ENCODE peak calls at places on chromosomes 12 and 14, in nine cellular contexts. A is dorsolateral prefrontal cortex, H is prostate gland, K is foreskin fibroblast, N is fibroblast of lung, I is bronchial epithelial cell, C is IMR-90, Z is pancreas, V is epithelial cell of esophagus. E is an unnamed sample.

GRCh38 chr14:94113490-94113889 is 3.0 kb downstream of the IFI27 start:
- DNase-seq in A (no peak), H (no peak), K (peak; percentile 35), N (peak; percentile 66), I (peak; percentile 28), C (peak; percentile 22), Z (peak; percentile 49), V (peak; percentile 44), E (no peak)

GRCh38 chr14:93137864-93138263 is 22.1 kb upstream of the ITPK1 start:
- DNase-seq in A (no peak), H (peak; percentile 46), K (no peak), N (no peak), I (no peak), C (peak; percentile 12), Z (peak; percentile 87), V (peak; percentile 45), E (no peak)

GRCh38 chr14:90388437-90388836 is 8.4 kb upstream of the CALM1 start:
- DNase-seq in A (no peak), H (no peak), K (peak; percentile 87), N (peak; percentile 86), I (peak; percentile 87), C (peak; percentile 90), Z (peak; percentile 53), V (peak; percentile 90), E (no peak)

GRCh38 chr12:3326850-3327780 is 163.9 kb upstream of the PRMT8 start:
- DNase-seq in A (no peak), H (no peak), K (no peak), N (no peak), I (no peak), C (no peak), Z (no peak), V (no peak), E (no peak)

GRCh38 chr12:116971222-116971621 is 60.5 kb downstream of the FBXW8 start:
- DNase-seq in A (no peak), H (no peak), K (no peak), N (no peak), I (no peak), C (no peak), Z (no peak), V (no peak), E (no peak)

GRCh38 chr12:11228268-11228879 is 41.1 kb downstream of the PRB3 start:
- DNase-seq in A (no peak), H (peak; percentile 12), K (peak; percentile 31), N (peak; percentile 10), I (peak; percentile 61), C (peak; percentile 30), Z (peak; percentile 24), V (peak; percentile 72), E (peak; percentile 9)

GRCh38 chr12:91859347-91859746 is 286.3 kb downstream of the BTG1 start:
- DNase-seq in A (no peak), H (no peak), K (no peak), N (no peak), I (no peak), C (no peak), Z (no peak), V (no peak), E (no peak)

GRCh38 chr12:130649646-130650045 is 66.5 kb downstream of the RIMBP2 start:
- DNase-seq in A (no peak), H (no peak), K (no peak), N (no peak), I (no peak), C (no peak), Z (no peak), V (no peak), E (no peak)

GRCh38 chr12:113369391-113369790 is 11.0 kb downstream of the PLBD2 start:
- DNase-seq in A (no peak), H (no peak), K (no peak), N (no peak), I (no peak), C (no peak), Z (no peak), V (no peak), E (no peak)

GRCh38 chr12:49358548-49359141 is 8.6 kb upstream of the SPATS2 start:
- DNase-seq in A (no peak), H (no peak), K (peak; percentile 78), N (peak; percentile 42), I (peak; percentile 60), C (peak; percentile 65), Z (no peak), V (peak; percentile 67), E (peak; percentile 58)

GRCh38 chr12:49359671-49360070 is 7.6 kb upstream of the SPATS2 start:
- DNase-seq in A (no peak), H (no peak), K (peak; percentile 67), N (no peak), I (no peak), C (no peak), Z (no peak), V (no peak), E (no peak)

GRCh38 chr12:49355913-49356312 is 9.2 kb downstream of the DNAJC22 start:
- DNase-seq in A (no peak), H (no peak), K (no peak), N (no peak), I (no peak), C (no peak), Z (no peak), V (no peak), E (no peak)

GRCh38 chr12:49352351-49352750 is 5.7 kb downstream of the DNAJC22 start:
- DNase-seq in A (no peak), H (no peak), K (no peak), N (no peak), I (no peak), C (no peak), Z (no peak), V (no peak), E (no peak)

GRCh38 chr12:49357099-49357678 is 10.1 kb upstream of the SPATS2 start:
- DNase-seq in A (no peak), H (no peak), K (peak; percentile 85), N (peak; percentile 51), I (peak; percentile 67), C (peak; percentile 75), Z (no peak), V (peak; percentile 61), E (no peak)
- TF ChIP-seq CTCF in A (peak; percentile 69), H (peak; percentile 31), K (peak; percentile 33), N (peak; percentile 20), I (peak; percentile 22), C (peak; percentile 63), Z (no peak), V (peak; percentile 22), E (peak; percentile 23)

GRCh38 chr12:57433370-57433769 is 1.2 kb upstream of the INHBC start:
- DNase-seq in A (no peak), H (no peak), K (no peak), N (no peak), I (no peak), C (no peak), Z (no peak), V (no peak), E (no peak)

GRCh38 chr12:57429473-57430116 is 1.2 kb downstream of the R3HDM2 start:
- DNase-seq in A (no peak), H (no peak), K (peak; percentile 19), N (no peak), I (no peak), C (peak; percentile 13), Z (no peak), V (peak; percentile 24), E (no peak)

GRCh38 chr12:57430117-57430930 is 519 bp downstream of the R3HDM2 start:
- DNase-seq in A (no peak), H (no peak), K (no peak), N (peak; percentile 37), I (peak; percentile 36), C (peak; percentile 34), Z (peak; percentile 72), V (peak; percentile 15), E (no peak)

GRCh38 chr12:57430931-57431566 is at the start of gene R3HDM2:
- DNase-seq in A (peak; percentile 94), H (peak; percentile 95), K (peak; percentile 98), N (peak; percentile 94), I (peak; percentile 83), C (peak; percentile 96), Z (peak; percentile 96), V (peak; percentile 95), E (peak; percentile 79)

DNA sequence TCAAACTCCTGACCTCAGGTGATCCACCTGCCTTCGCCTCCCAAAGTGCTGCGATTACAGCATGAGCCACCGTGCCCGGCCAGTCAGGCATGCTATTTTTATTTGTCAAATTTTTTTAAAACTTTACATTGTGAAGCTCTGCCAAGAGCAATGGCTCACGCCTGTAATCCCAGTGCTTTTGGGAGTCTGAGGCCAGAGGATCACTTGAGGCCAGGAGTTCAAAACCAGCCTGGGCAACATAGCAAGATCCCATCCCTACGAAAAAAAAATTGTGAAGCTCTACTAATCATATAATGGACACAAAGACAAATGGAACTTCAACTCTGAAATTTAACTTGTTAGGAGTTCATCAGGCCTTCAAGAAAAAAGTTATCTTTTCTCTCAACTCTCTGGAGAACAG is 1.9 kb downstream of the R3HDM2 start:
- DNase-seq in A (no peak), H (no peak), K (no peak), N (no peak), I (no peak), C (no peak), Z (no peak), V (no peak), E (no peak)
- H3K4me3 ChIP-seq in A (no peak overlapping the region), H (no peak overlapping the region), K (no peak overlapping the region), N (no peak overlapping the region), I (no peak overlapping the region), C (no peak overlapping the region), Z (no peak overlapping the region), V (no peak overlapping the region), E (no peak overlapping the region)

DNA sequence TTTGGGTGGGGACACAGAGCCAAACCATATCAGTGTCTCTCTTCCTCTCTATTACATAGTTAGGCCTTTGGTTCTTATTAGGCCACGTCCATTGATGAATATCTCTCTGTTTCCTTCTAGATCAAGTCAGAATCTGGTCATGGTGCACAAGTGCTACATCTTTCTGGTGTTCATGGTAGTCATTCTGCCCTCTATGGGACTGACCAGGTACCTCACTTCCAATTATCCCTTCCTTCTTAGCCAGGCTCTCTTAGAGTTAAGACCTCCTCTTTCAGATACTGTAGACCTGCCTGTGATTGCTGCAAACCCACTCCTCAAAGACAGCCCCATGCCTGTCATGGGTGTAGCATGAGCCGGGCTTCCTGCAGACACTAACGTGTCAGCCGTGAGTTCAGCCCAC is 25.2 kb downstream of the NGB start:
- DNase-seq in A (no peak), H (no peak), K (no peak), N (no peak), I (peak; percentile 5), C (no peak), Z (no peak), V (no peak), E (no peak)
- TF ChIP-seq CTCF in A (no peak), H (no peak), K (no peak), N (no peak), I (peak; percentile 8), C (no peak), Z (no peak), V (peak; percentile 21), E (no peak)

DNA sequence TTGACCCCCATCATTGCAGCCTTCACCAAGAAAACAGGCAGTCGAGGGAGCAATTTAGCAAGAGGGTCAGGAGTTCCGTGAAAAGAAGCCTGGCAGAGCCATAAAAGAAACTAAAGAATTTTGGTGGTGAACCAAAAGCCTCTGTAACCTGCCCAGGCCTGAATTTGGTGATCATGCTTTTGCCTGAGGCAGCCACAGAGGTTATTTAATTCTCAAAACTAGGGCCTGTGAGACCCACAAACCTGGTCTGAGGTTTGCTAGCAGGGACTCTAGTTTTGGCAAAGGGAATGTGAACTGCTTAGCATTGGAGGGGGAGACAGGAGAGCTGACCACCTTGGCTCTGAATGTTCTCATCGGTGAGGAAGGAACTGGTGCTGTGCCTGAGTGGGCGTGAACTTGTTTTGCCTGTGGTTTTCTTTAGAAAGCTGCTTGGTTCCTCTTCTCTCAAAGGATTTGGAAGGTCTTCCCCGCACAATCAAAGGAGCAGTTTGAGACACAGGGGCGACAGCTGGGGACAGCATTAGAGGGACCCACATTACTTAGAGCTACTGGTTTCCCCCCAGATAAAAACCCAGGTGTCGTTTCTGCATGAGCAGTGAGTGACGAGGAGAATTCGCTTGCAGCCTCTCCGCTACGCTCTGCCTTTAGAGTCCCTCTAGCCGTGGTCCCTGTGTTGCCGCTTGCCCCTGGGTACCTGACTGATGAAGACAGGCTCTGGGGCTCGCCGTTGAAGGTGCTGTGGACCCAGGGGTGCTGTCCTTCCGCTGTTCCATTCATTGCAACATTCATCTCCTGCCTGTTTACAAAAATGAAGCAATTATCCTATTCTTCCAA is 12.6 kb upstream of the WNT5B start:
- DNase-seq in A (no peak), H (peak; percentile 39), K (no peak), N (no peak), I (peak; percentile 71), C (no peak), Z (no peak), V (peak; percentile 70), E (peak; percentile 63)
- H3K4me3 ChIP-seq in A (no peak overlapping the region), H (no peak overlapping the region), K (no peak overlapping the region), N (no peak overlapping the region), I (no peak overlapping the region), C (no peak overlapping the region), Z (no peak overlapping the region), V (no peak overlapping the region), E (no peak overlapping the region)